ENCODE peak calls at places on chromosomes 13 and 19, in eight cellular contexts. One of them, this sample, is unnamed.

GRCh38 chr13:28464861-28465260 is 30.1 kb downstream of the FLT1 start:
- DNase-seq in astrocyte: no peak
- DNase-seq in Caco-2: no peak
- DNase-seq in tibial artery: no peak
- DNase-seq in body of pancreas: no peak
- DNase-seq in pancreas: no peak
- DNase-seq in hepatocyte: no peak
- DNase-seq in effector memory CD4-positive, alpha-beta T cell: no peak
- DNase-seq in this sample: no peak

GRCh38 chr19:48683349-48683748 is 10.5 kb upstream of the NTN5 start:
- DNase-seq in pancreas: no peak
- DNase-seq in astrocyte: peak; percentile 52
- DNase-seq in tibial artery: no peak
- DNase-seq in body of pancreas: peak; percentile 25
- DNase-seq in Caco-2: no peak
- DNase-seq in effector memory CD4-positive, alpha-beta T cell: no peak
- DNase-seq in hepatocyte: no peak
- DNase-seq in this sample: no peak

GRCh38 chr19:616732-617526 is 16.4 kb downstream of the POLRMT start:
- DNase-seq in astrocyte: no peak
- DNase-seq in Caco-2: no peak
- DNase-seq in hepatocyte: no peak
- DNase-seq in effector memory CD4-positive, alpha-beta T cell: no peak
- DNase-seq in body of pancreas: no peak
- DNase-seq in tibial artery: no peak
- DNase-seq in pancreas: peak; percentile 71
- DNase-seq in this sample: no peak

GRCh38 chr19:12481781-12482504 is 2.7 kb downstream of the ZNF709 start:
- DNase-seq in Caco-2: no peak
- DNase-seq in pancreas: no peak
- DNase-seq in astrocyte: no peak
- DNase-seq in tibial artery: no peak
- DNase-seq in body of pancreas: no peak
- DNase-seq in hepatocyte: no peak
- DNase-seq in effector memory CD4-positive, alpha-beta T cell: no peak
- DNase-seq in this sample: no peak

GRCh38 chr19:12834976-12835757 is 788 bp upstream of the RTBDN start:
- DNase-seq in pancreas: peak; percentile 76
- DNase-seq in astrocyte: no peak
- DNase-seq in body of pancreas: peak; percentile 22
- DNase-seq in Caco-2: peak; percentile 52
- DNase-seq in hepatocyte: peak; percentile 51
- DNase-seq in tibial artery: no peak
- DNase-seq in effector memory CD4-positive, alpha-beta T cell: no peak
- DNase-seq in this sample: no peak

GRCh38 chr13:74171621-74172020 is 37.4 kb upstream of the KLF12 start:
- DNase-seq in body of pancreas: no peak
- DNase-seq in hepatocyte: no peak
- DNase-seq in Caco-2: no peak
- DNase-seq in effector memory CD4-positive, alpha-beta T cell: no peak
- DNase-seq in astrocyte: no peak
- DNase-seq in tibial artery: no peak
- DNase-seq in pancreas: no peak
- DNase-seq in this sample: no peak

GRCh38 chr13:37747071-37747612 is 122.4 kb downstream of the TRPC4 start:
- DNase-seq in body of pancreas: no peak
- DNase-seq in hepatocyte: peak; percentile 9
- DNase-seq in astrocyte: peak; percentile 81
- DNase-seq in Caco-2: no peak
- DNase-seq in pancreas: no peak
- DNase-seq in effector memory CD4-positive, alpha-beta T cell: no peak
- DNase-seq in tibial artery: no peak
- DNase-seq in this sample: no peak

GRCh38 chr19:23505738-23506137 is 110.5 kb upstream of the ZNF91 start:
- DNase-seq in body of pancreas: no peak
- DNase-seq in tibial artery: no peak
- DNase-seq in Caco-2: no peak
- DNase-seq in pancreas: no peak
- DNase-seq in astrocyte: no peak
- DNase-seq in hepatocyte: no peak
- DNase-seq in effector memory CD4-positive, alpha-beta T cell: no peak
- DNase-seq in this sample: no peak

GRCh38 chr13:70668293-70668692 is 560.0 kb upstream of the KLHL1 start:
- DNase-seq in hepatocyte: peak; percentile 47
- DNase-seq in effector memory CD4-positive, alpha-beta T cell: no peak
- DNase-seq in pancreas: no peak
- DNase-seq in tibial artery: no peak
- DNase-seq in Caco-2: peak; percentile 50
- DNase-seq in body of pancreas: no peak
- DNase-seq in astrocyte: no peak
- DNase-seq in this sample: no peak

GRCh38 chr13:84400711-84401110 is 518.4 kb upstream of the SLITRK1 start:
- DNase-seq in pancreas: no peak
- DNase-seq in body of pancreas: no peak
- DNase-seq in hepatocyte: no peak
- DNase-seq in effector memory CD4-positive, alpha-beta T cell: no peak
- DNase-seq in tibial artery: no peak
- DNase-seq in Caco-2: no peak
- DNase-seq in astrocyte: peak; percentile 97
- DNase-seq in this sample: no peak

GRCh38 chr19:7216373-7216902 is 77.8 kb downstream of the INSR start:
- DNase-seq in astrocyte: no peak
- DNase-seq in body of pancreas: peak; percentile 50
- DNase-seq in pancreas: no peak
- DNase-seq in hepatocyte: no peak
- DNase-seq in tibial artery: no peak
- DNase-seq in effector memory CD4-positive, alpha-beta T cell: no peak
- DNase-seq in Caco-2: no peak
- DNase-seq in this sample: no peak

GRCh38 chr19:9044449-9044848 is 34.2 kb upstream of the MUC16 start:
- DNase-seq in hepatocyte: no peak
- DNase-seq in tibial artery: no peak
- DNase-seq in astrocyte: no peak
- DNase-seq in body of pancreas: no peak
- DNase-seq in Caco-2: no peak
- DNase-seq in effector memory CD4-positive, alpha-beta T cell: no peak
- DNase-seq in pancreas: no peak
- DNase-seq in this sample: no peak

GRCh38 chr19:23183251-23183650 is 66.4 kb downstream of the ZNF730 start:
- DNase-seq in body of pancreas: no peak
- DNase-seq in tibial artery: no peak
- DNase-seq in astrocyte: no peak
- DNase-seq in effector memory CD4-positive, alpha-beta T cell: no peak
- DNase-seq in hepatocyte: no peak
- DNase-seq in pancreas: no peak
- DNase-seq in Caco-2: no peak
- DNase-seq in this sample: no peak

GRCh38 chr19:21604941-21605548 is 99.6 kb downstream of the ZNF429 start:
- DNase-seq in body of pancreas: peak; percentile 39
- DNase-seq in hepatocyte: no peak
- DNase-seq in tibial artery: no peak
- DNase-seq in effector memory CD4-positive, alpha-beta T cell: no peak
- DNase-seq in Caco-2: no peak
- DNase-seq in pancreas: no peak
- DNase-seq in astrocyte: peak; percentile 13
- DNase-seq in this sample: no peak

GRCh38 chr19:18271433-18271841 is 2.8 kb downstream of the IQCN start:
- DNase-seq in tibial artery: no peak
- DNase-seq in effector memory CD4-positive, alpha-beta T cell: no peak
- DNase-seq in Caco-2: no peak
- DNase-seq in astrocyte: no peak
- DNase-seq in pancreas: no peak
- DNase-seq in body of pancreas: no peak
- DNase-seq in hepatocyte: no peak
- DNase-seq in this sample: no peak

GRCh38 chr13:70732611-70733010 is 624.4 kb upstream of the KLHL1 start:
- DNase-seq in astrocyte: no peak
- DNase-seq in Caco-2: no peak
- DNase-seq in body of pancreas: no peak
- DNase-seq in effector memory CD4-positive, alpha-beta T cell: no peak
- DNase-seq in tibial artery: no peak
- DNase-seq in pancreas: no peak
- DNase-seq in hepatocyte: no peak
- DNase-seq in this sample: no peak

GRCh38 chr19:3801412-3802096 is 15.4 kb upstream of the MATK start:
- DNase-seq in hepatocyte: no peak
- DNase-seq in body of pancreas: peak; percentile 25
- DNase-seq in effector memory CD4-positive, alpha-beta T cell: peak; percentile 42
- DNase-seq in pancreas: peak; percentile 48
- DNase-seq in astrocyte: peak; percentile 5
- DNase-seq in Caco-2: no peak
- DNase-seq in tibial artery: no peak
- DNase-seq in this sample: peak; percentile 89

GRCh38 chr13:42276683-42277082 is 4.7 kb downstream of the AKAP11 start:
- DNase-seq in hepatocyte: peak; percentile 12
- DNase-seq in effector memory CD4-positive, alpha-beta T cell: no peak
- DNase-seq in body of pancreas: no peak
- DNase-seq in Caco-2: no peak
- DNase-seq in tibial artery: no peak
- DNase-seq in pancreas: no peak
- DNase-seq in astrocyte: no peak
- DNase-seq in this sample: no peak

GRCh38 chr13:42279080-42279479 is 7.1 kb downstream of the AKAP11 start:
- DNase-seq in tibial artery: no peak
- DNase-seq in effector memory CD4-positive, alpha-beta T cell: no peak
- DNase-seq in Caco-2: no peak
- DNase-seq in hepatocyte: no peak
- DNase-seq in astrocyte: peak; percentile 36
- DNase-seq in pancreas: no peak
- DNase-seq in body of pancreas: no peak
- DNase-seq in this sample: no peak

GRCh38 chr13:42280537-42280936 is 8.6 kb downstream of the AKAP11 start:
- DNase-seq in hepatocyte: no peak
- DNase-seq in astrocyte: no peak
- DNase-seq in effector memory CD4-positive, alpha-beta T cell: no peak
- DNase-seq in Caco-2: no peak
- DNase-seq in tibial artery: no peak
- DNase-seq in body of pancreas: no peak
- DNase-seq in pancreas: no peak
- DNase-seq in this sample: no peak

GRCh38 chr13:42277618-42278276 is 5.8 kb downstream of the AKAP11 start:
- DNase-seq in effector memory CD4-positive, alpha-beta T cell: no peak
- DNase-seq in tibial artery: no peak
- DNase-seq in body of pancreas: no peak
- DNase-seq in astrocyte: peak; percentile 23
- DNase-seq in Caco-2: no peak
- DNase-seq in pancreas: no peak
- DNase-seq in hepatocyte: no peak
- DNase-seq in this sample: no peak

DNA sequence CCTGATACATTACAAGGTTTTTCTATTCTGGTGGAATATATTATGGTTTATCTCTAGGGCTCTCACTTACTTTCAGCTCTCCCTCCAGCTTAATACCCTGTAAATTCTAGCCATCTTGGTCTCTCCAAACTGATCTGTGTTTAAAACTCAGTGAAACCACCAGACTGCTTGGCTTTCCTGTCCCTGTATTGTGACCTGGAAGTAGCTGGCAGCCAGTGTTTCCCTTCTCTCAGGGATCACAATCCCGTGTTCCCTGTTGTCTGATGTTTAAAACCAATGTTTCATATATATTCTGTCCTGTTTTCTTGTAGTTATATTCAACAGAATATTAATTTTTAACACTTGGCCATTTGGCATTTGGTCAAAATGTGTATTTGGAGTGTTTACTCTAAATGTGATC is 8.0 kb downstream of the AKAP11 start:
- DNase-seq in pancreas: no peak
- DNase-seq in effector memory CD4-positive, alpha-beta T cell: no peak
- DNase-seq in tibial artery: no peak
- DNase-seq in astrocyte: no peak
- DNase-seq in Caco-2: no peak
- DNase-seq in hepatocyte: no peak
- DNase-seq in body of pancreas: no peak
- DNase-seq in this sample: no peak
- H3K4me1 ChIP-seq in pancreas: peaks cover 4% of the 10 kb centered on the region
- H3K4me1 ChIP-seq in effector memory CD4-positive, alpha-beta T cell: peaks cover 1% of the 10 kb centered on the region
- H3K4me1 ChIP-seq in tibial artery: peaks cover 6% of the 10 kb centered on the region
- H3K4me1 ChIP-seq in astrocyte: no peaks in the 10 kb centered on the region
- H3K4me1 ChIP-seq in Caco-2: peaks cover 16% of the 10 kb centered on the region
- H3K4me1 ChIP-seq in hepatocyte: no peaks in the 10 kb centered on the region
- H3K4me1 ChIP-seq in body of pancreas: no peaks in the 10 kb centered on the region
- H3K4me1 ChIP-seq in this sample: peaks cover 34% of the 10 kb centered on the region

GRCh38 chr19:30083701-30084156 is 141.7 kb downstream of the URI1 start:
- DNase-seq in effector memory CD4-positive, alpha-beta T cell: no peak
- DNase-seq in pancreas: no peak
- DNase-seq in body of pancreas: no peak
- DNase-seq in hepatocyte: no peak
- DNase-seq in astrocyte: no peak
- DNase-seq in tibial artery: no peak
- DNase-seq in Caco-2: no peak
- DNase-seq in this sample: peak; percentile 11
- H3K27me3 ChIP-seq in effector memory CD4-positive, alpha-beta T cell: peaks cover 5% of the 10 kb centered on the region
- H3K27me3 ChIP-seq in pancreas: no peaks in the 10 kb centered on the region
- H3K27me3 ChIP-seq in body of pancreas: peaks cover 5% of the 10 kb centered on the region
- H3K27me3 ChIP-seq in hepatocyte: no peaks in the 10 kb centered on the region
- H3K27me3 ChIP-seq in astrocyte: no peaks in the 10 kb centered on the region
- H3K27me3 ChIP-seq in tibial artery: peaks cover 11% of the 10 kb centered on the region
- H3K27me3 ChIP-seq in Caco-2: no peaks in the 10 kb centered on the region
- H3K27me3 ChIP-seq in this sample: no peaks in the 10 kb centered on the region

GRCh38 chr19:28296506-28296905 is 916.4 kb downstream of the UQCRFS1 start:
- DNase-seq in tibial artery: no peak
- DNase-seq in Caco-2: no peak
- DNase-seq in effector memory CD4-positive, alpha-beta T cell: no peak
- DNase-seq in pancreas: no peak
- DNase-seq in hepatocyte: no peak
- DNase-seq in astrocyte: peak; percentile 56
- DNase-seq in body of pancreas: no peak
- DNase-seq in this sample: no peak

GRCh38 chr19:28299649-28300048 is 913.3 kb downstream of the UQCRFS1 start:
- DNase-seq in effector memory CD4-positive, alpha-beta T cell: no peak
- DNase-seq in pancreas: peak; percentile 60
- DNase-seq in tibial artery: no peak
- DNase-seq in body of pancreas: no peak
- DNase-seq in hepatocyte: no peak
- DNase-seq in astrocyte: no peak
- DNase-seq in Caco-2: no peak
- DNase-seq in this sample: no peak

GRCh38 chr19:28293685-28294084 is 919.3 kb downstream of the UQCRFS1 start:
- DNase-seq in effector memory CD4-positive, alpha-beta T cell: no peak
- DNase-seq in body of pancreas: no peak
- DNase-seq in hepatocyte: no peak
- DNase-seq in pancreas: no peak
- DNase-seq in Caco-2: no peak
- DNase-seq in astrocyte: no peak
- DNase-seq in tibial artery: no peak
- DNase-seq in this sample: no peak

GRCh38 chr19:28294395-28294794 is 918.6 kb downstream of the UQCRFS1 start:
- DNase-seq in tibial artery: no peak
- DNase-seq in effector memory CD4-positive, alpha-beta T cell: no peak
- DNase-seq in pancreas: no peak
- DNase-seq in Caco-2: no peak
- DNase-seq in hepatocyte: no peak
- DNase-seq in body of pancreas: no peak
- DNase-seq in astrocyte: peak; percentile 65
- DNase-seq in this sample: no peak

GRCh38 chr19:28297036-28297435 is 915.9 kb downstream of the UQCRFS1 start:
- DNase-seq in Caco-2: no peak
- DNase-seq in astrocyte: peak; percentile 18
- DNase-seq in tibial artery: no peak
- DNase-seq in effector memory CD4-positive, alpha-beta T cell: no peak
- DNase-seq in hepatocyte: no peak
- DNase-seq in pancreas: no peak
- DNase-seq in body of pancreas: no peak
- DNase-seq in this sample: no peak
- H3K4me1 ChIP-seq in Caco-2: no peaks in the 10 kb centered on the region
- H3K4me1 ChIP-seq in astrocyte: peaks cover 5% of the 10 kb centered on the region
- H3K4me1 ChIP-seq in tibial artery: no peaks in the 10 kb centered on the region
- H3K4me1 ChIP-seq in effector memory CD4-positive, alpha-beta T cell: no peaks in the 10 kb centered on the region
- H3K4me1 ChIP-seq in hepatocyte: no peaks in the 10 kb centered on the region
- H3K4me1 ChIP-seq in pancreas: no peaks in the 10 kb centered on the region
- H3K4me1 ChIP-seq in body of pancreas: no peaks in the 10 kb centered on the region
- H3K4me1 ChIP-seq in this sample: no peaks in the 10 kb centered on the region

GRCh38 chr13:98843482-98843877 is 91.0 kb upstream of the SLC15A1 start:
- DNase-seq in body of pancreas: no peak
- DNase-seq in effector memory CD4-positive, alpha-beta T cell: no peak
- DNase-seq in pancreas: no peak
- DNase-seq in astrocyte: no peak
- DNase-seq in Caco-2: no peak
- DNase-seq in hepatocyte: no peak
- DNase-seq in tibial artery: no peak
- DNase-seq in this sample: no peak
- H3K27me3 ChIP-seq in body of pancreas: no peaks in the 10 kb centered on the region
- H3K27me3 ChIP-seq in effector memory CD4-positive, alpha-beta T cell: no peaks in the 10 kb centered on the region
- H3K27me3 ChIP-seq in pancreas: no peaks in the 10 kb centered on the region
- H3K27me3 ChIP-seq in astrocyte: no peaks in the 10 kb centered on the region
- H3K27me3 ChIP-seq in Caco-2: no peaks in the 10 kb centered on the region
- H3K27me3 ChIP-seq in hepatocyte: no peaks in the 10 kb centered on the region
- H3K27me3 ChIP-seq in tibial artery: no peaks in the 10 kb centered on the region
- H3K27me3 ChIP-seq in this sample: no peaks in the 10 kb centered on the region

This sample was measured in spleen.